ENCODE peak calls at places on chromosome 3, in seven cellular contexts. One of them, this sample, is unnamed.

GRCh38 chr3:127759826-127760225 is 62.5 kb downstream of the MGLL start:
- DNase-seq in GM10248: no peak
- DNase-seq in transverse colon: no peak
- DNase-seq in adrenal gland: no peak
- DNase-seq in cardiac fibroblast: no peak
- DNase-seq in heart left ventricle: no peak
- DNase-seq in AG04450: no peak
- DNase-seq in this sample: no peak

GRCh38 chr3:28903171-28903601 is 377.7 kb upstream of the RBMS3 start:
- DNase-seq in adrenal gland: no peak
- DNase-seq in transverse colon: no peak
- DNase-seq in GM10248: no peak
- DNase-seq in heart left ventricle: peak; percentile 21
- DNase-seq in AG04450: no peak
- DNase-seq in cardiac fibroblast: no peak
- DNase-seq in this sample: no peak

GRCh38 chr3:108430540-108430939 is 79.9 kb downstream of the MYH15 start:
- DNase-seq in transverse colon: no peak
- DNase-seq in heart left ventricle: no peak
- DNase-seq in cardiac fibroblast: no peak
- DNase-seq in AG04450: no peak
- DNase-seq in GM10248: no peak
- DNase-seq in adrenal gland: no peak
- DNase-seq in this sample: no peak

GRCh38 chr3:17874630-17875029 is 132.2 kb upstream of the TBC1D5 start:
- DNase-seq in cardiac fibroblast: no peak
- DNase-seq in AG04450: no peak
- DNase-seq in transverse colon: no peak
- DNase-seq in adrenal gland: no peak
- DNase-seq in GM10248: no peak
- DNase-seq in heart left ventricle: no peak
- DNase-seq in this sample: no peak

GRCh38 chr3:147807773-147808172 is 398.6 kb downstream of the ZIC1 start:
- DNase-seq in heart left ventricle: no peak
- DNase-seq in cardiac fibroblast: no peak
- DNase-seq in AG04450: no peak
- DNase-seq in transverse colon: no peak
- DNase-seq in GM10248: no peak
- DNase-seq in adrenal gland: no peak
- DNase-seq in this sample: no peak

GRCh38 chr3:58691997-58692396 is 25.4 kb upstream of the FAM3D start:
- DNase-seq in cardiac fibroblast: peak; percentile 36
- DNase-seq in GM10248: no peak
- DNase-seq in adrenal gland: no peak
- DNase-seq in heart left ventricle: no peak
- DNase-seq in AG04450: no peak
- DNase-seq in transverse colon: no peak
- DNase-seq in this sample: no peak

GRCh38 chr3:18415132-18415531 is 10.0 kb downstream of the SATB1 start:
- DNase-seq in AG04450: no peak
- DNase-seq in transverse colon: no peak
- DNase-seq in adrenal gland: no peak
- DNase-seq in heart left ventricle: no peak
- DNase-seq in GM10248: no peak
- DNase-seq in cardiac fibroblast: no peak
- DNase-seq in this sample: no peak

GRCh38 chr3:143329567-143330164 is 210.1 kb downstream of the CHST2 start:
- DNase-seq in GM10248: no peak
- DNase-seq in AG04450: no peak
- DNase-seq in transverse colon: no peak
- DNase-seq in adrenal gland: no peak
- DNase-seq in heart left ventricle: no peak
- DNase-seq in cardiac fibroblast: no peak
- DNase-seq in this sample: no peak

GRCh38 chr3:152296382-152296781 is 27.7 kb downstream of the MBNL1 start:
- DNase-seq in GM10248: no peak
- DNase-seq in heart left ventricle: no peak
- DNase-seq in AG04450: no peak
- DNase-seq in cardiac fibroblast: no peak
- DNase-seq in transverse colon: no peak
- DNase-seq in adrenal gland: no peak
- DNase-seq in this sample: no peak

GRCh38 chr3:114651555-114651954 is 357.7 kb downstream of the TIGIT start:
- DNase-seq in transverse colon: no peak
- DNase-seq in cardiac fibroblast: no peak
- DNase-seq in adrenal gland: no peak
- DNase-seq in heart left ventricle: no peak
- DNase-seq in GM10248: no peak
- DNase-seq in AG04450: no peak
- DNase-seq in this sample: no peak

GRCh38 chr3:130789678-130790340 is 43.2 kb upstream of the PIK3R4 start:
- DNase-seq in AG04450: no peak
- DNase-seq in adrenal gland: no peak
- DNase-seq in heart left ventricle: no peak
- DNase-seq in GM10248: no peak
- DNase-seq in transverse colon: peak; percentile 54
- DNase-seq in cardiac fibroblast: no peak
- DNase-seq in this sample: no peak

GRCh38 chr3:177835008-177835407 is 637.7 kb upstream of the TBL1XR1 start:
- DNase-seq in heart left ventricle: no peak
- DNase-seq in transverse colon: no peak
- DNase-seq in AG04450: peak; percentile 80
- DNase-seq in cardiac fibroblast: peak; percentile 91
- DNase-seq in adrenal gland: no peak
- DNase-seq in GM10248: no peak
- DNase-seq in this sample: no peak

GRCh38 chr3:46692566-46692983 is 904 bp downstream of the ALS2CL start:
- DNase-seq in transverse colon: peak; percentile 92
- DNase-seq in adrenal gland: peak; percentile 38
- DNase-seq in heart left ventricle: peak; percentile 67
- DNase-seq in GM10248: no peak
- DNase-seq in cardiac fibroblast: no peak
- DNase-seq in AG04450: no peak
- DNase-seq in this sample: no peak

GRCh38 chr3:184583345-184584000 is 21.9 kb downstream of the EPHB3 start:
- DNase-seq in AG04450: no peak
- DNase-seq in heart left ventricle: peak; percentile 60
- DNase-seq in adrenal gland: peak; percentile 46
- DNase-seq in cardiac fibroblast: no peak
- DNase-seq in transverse colon: no peak
- DNase-seq in GM10248: no peak
- DNase-seq in this sample: no peak

GRCh38 chr3:184582998-184583344 is 21.4 kb downstream of the EPHB3 start:
- DNase-seq in GM10248: no peak
- DNase-seq in adrenal gland: no peak
- DNase-seq in AG04450: no peak
- DNase-seq in transverse colon: no peak
- DNase-seq in cardiac fibroblast: no peak
- DNase-seq in heart left ventricle: no peak
- DNase-seq in this sample: no peak

GRCh38 chr3:184582583-184582982 is 21.0 kb downstream of the EPHB3 start:
- DNase-seq in AG04450: no peak
- DNase-seq in adrenal gland: peak; percentile 47
- DNase-seq in transverse colon: no peak
- DNase-seq in GM10248: no peak
- DNase-seq in cardiac fibroblast: peak; percentile 61
- DNase-seq in heart left ventricle: peak; percentile 72
- DNase-seq in this sample: no peak

GRCh38 chr3:184585545-184585944 is 24.0 kb downstream of the EPHB3 start:
- DNase-seq in AG04450: no peak
- DNase-seq in adrenal gland: no peak
- DNase-seq in cardiac fibroblast: no peak
- DNase-seq in heart left ventricle: peak; percentile 23
- DNase-seq in GM10248: no peak
- DNase-seq in transverse colon: no peak
- DNase-seq in this sample: no peak

DNA sequence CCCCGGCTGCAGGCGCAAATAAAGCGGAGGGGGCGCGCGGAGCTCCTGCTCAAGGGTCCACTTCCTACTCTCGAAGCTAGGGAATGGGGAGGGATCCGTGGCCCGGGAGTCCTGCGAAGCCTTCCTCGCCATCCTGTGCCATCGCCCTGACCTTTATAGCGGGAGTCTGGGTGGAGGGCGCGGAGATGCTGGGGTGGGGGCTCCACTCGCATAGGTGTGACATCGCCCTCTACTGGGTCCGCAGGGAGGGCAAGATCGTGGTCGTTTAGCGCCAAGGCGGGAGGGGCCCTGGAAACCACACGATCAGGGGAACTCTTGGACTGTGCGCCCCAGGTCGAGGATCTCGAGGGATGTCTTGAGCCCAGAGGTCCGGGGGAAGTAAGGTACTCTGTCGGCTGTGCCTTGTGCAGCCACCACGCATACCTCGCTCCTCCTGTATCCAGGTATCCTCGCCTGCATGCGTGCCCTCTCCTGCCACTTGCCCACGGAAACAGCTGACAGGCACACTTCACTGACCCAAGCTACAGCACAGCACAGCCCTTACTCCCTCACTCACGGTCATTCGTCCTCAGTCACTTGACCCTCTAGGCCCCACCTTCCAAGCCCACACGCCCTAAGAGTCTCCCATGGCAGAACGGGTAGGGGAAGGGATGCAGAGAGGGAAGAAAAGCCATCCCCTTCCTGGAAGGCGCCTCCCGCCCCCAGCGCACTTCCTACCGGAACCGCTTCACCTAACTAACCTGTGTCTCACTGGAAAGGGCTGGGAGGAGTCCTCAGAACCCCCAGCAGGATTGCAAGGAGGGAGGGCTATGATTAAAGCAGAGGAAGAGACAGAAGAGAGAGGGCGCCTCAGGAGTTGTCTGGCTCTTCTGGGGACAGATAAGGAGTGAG is 22.7 kb downstream of the EPHB3 start:
- DNase-seq in transverse colon: no peak
- DNase-seq in GM10248: no peak
- DNase-seq in heart left ventricle: peak; percentile 29
- DNase-seq in cardiac fibroblast: no peak
- DNase-seq in AG04450: no peak
- DNase-seq in adrenal gland: no peak
- DNase-seq in this sample: no peak
- TF ChIP-seq CTCF in transverse colon: peak; percentile 23
- TF ChIP-seq CTCF in GM10248: no peak
- TF ChIP-seq CTCF in heart left ventricle: peak; percentile 47
- TF ChIP-seq CTCF in cardiac fibroblast: no peak
- TF ChIP-seq CTCF in AG04450: peak; percentile 29
- TF ChIP-seq CTCF in adrenal gland: peak; percentile 21
- TF ChIP-seq CTCF in this sample: no peak

GRCh38 chr3:173275740-173276139 is 121.8 kb upstream of the NLGN1 start:
- DNase-seq in transverse colon: no peak
- DNase-seq in cardiac fibroblast: no peak
- DNase-seq in AG04450: no peak
- DNase-seq in heart left ventricle: no peak
- DNase-seq in GM10248: peak; percentile 13
- DNase-seq in adrenal gland: no peak
- DNase-seq in this sample: no peak
- TF ChIP-seq CTCF in transverse colon: no peak
- TF ChIP-seq CTCF in cardiac fibroblast: no peak
- TF ChIP-seq CTCF in AG04450: no peak
- TF ChIP-seq CTCF in heart left ventricle: no peak
- TF ChIP-seq CTCF in GM10248: no peak
- TF ChIP-seq CTCF in adrenal gland: no peak
- TF ChIP-seq CTCF in this sample: no peak

GRCh38 chr3:101202640-101203039 is 117.7 kb downstream of the IMPG2 start:
- DNase-seq in adrenal gland: no peak
- DNase-seq in AG04450: no peak
- DNase-seq in GM10248: no peak
- DNase-seq in cardiac fibroblast: no peak
- DNase-seq in transverse colon: no peak
- DNase-seq in heart left ventricle: no peak
- DNase-seq in this sample: no peak

GRCh38 chr3:101200461-101200860 is 119.9 kb downstream of the IMPG2 start:
- DNase-seq in AG04450: no peak
- DNase-seq in heart left ventricle: no peak
- DNase-seq in transverse colon: no peak
- DNase-seq in cardiac fibroblast: no peak
- DNase-seq in GM10248: no peak
- DNase-seq in adrenal gland: no peak
- DNase-seq in this sample: no peak

GRCh38 chr3:101204246-101204645 is 116.1 kb downstream of the IMPG2 start:
- DNase-seq in heart left ventricle: no peak
- DNase-seq in AG04450: no peak
- DNase-seq in GM10248: no peak
- DNase-seq in cardiac fibroblast: no peak
- DNase-seq in transverse colon: no peak
- DNase-seq in adrenal gland: no peak
- DNase-seq in this sample: no peak

GRCh38 chr3:101203411-101203810 is 117.0 kb downstream of the IMPG2 start:
- DNase-seq in transverse colon: no peak
- DNase-seq in GM10248: no peak
- DNase-seq in adrenal gland: no peak
- DNase-seq in cardiac fibroblast: peak; percentile 50
- DNase-seq in AG04450: no peak
- DNase-seq in heart left ventricle: no peak
- DNase-seq in this sample: no peak
- TF ChIP-seq CTCF in transverse colon: no peak
- TF ChIP-seq CTCF in GM10248: no peak
- TF ChIP-seq CTCF in adrenal gland: no peak
- TF ChIP-seq CTCF in cardiac fibroblast: no peak
- TF ChIP-seq CTCF in AG04450: no peak
- TF ChIP-seq CTCF in heart left ventricle: no peak
- TF ChIP-seq CTCF in this sample: no peak

GRCh38 chr3:186790261-186790981 is 7.0 kb downstream of the EIF4A2 start:
- DNase-seq in adrenal gland: no peak
- DNase-seq in AG04450: no peak
- DNase-seq in cardiac fibroblast: peak; percentile 66
- DNase-seq in transverse colon: no peak
- DNase-seq in GM10248: no peak
- DNase-seq in heart left ventricle: no peak
- DNase-seq in this sample: no peak
- TF ChIP-seq CTCF in adrenal gland: no peak
- TF ChIP-seq CTCF in AG04450: no peak
- TF ChIP-seq CTCF in cardiac fibroblast: no peak
- TF ChIP-seq CTCF in transverse colon: no peak
- TF ChIP-seq CTCF in GM10248: no peak
- TF ChIP-seq CTCF in heart left ventricle: no peak
- TF ChIP-seq CTCF in this sample: no peak

DNA sequence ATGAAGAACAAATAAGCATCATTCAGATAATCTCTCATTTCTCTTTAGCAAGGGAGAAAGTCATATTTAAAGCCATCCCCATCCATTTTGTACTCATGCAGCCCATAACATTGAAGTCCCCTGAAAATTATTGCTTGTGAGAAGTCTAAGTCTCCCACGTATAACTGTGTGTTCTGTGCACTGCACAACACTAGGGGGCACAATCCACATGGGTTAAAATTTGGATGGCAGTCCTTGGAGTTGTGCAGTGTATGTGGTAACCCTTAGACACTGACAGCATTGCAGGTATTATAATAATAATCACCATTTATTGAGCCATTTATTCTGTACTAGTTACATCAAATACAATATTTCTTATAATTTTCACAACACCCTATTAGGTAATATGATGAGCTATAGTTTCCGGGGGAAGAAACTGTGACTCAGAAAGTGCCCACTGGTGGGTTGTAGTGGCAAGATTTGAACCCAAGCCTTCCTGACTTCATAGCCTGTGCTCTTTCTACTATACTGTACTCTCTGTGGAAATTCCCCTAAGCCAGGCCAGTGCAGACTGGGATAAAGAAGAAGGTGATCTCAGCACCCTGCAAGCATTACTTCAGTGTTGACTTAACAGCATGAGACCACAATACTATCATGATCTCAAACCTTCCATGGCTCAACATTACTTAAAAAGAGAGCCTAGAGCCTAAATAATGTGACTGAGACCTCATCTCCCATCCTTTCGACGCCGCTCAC is 15.7 kb downstream of the KCNAB1 start:
- DNase-seq in cardiac fibroblast: no peak
- DNase-seq in AG04450: no peak
- DNase-seq in transverse colon: no peak
- DNase-seq in heart left ventricle: no peak
- DNase-seq in GM10248: no peak
- DNase-seq in adrenal gland: no peak
- DNase-seq in this sample: no peak
- TF ChIP-seq CTCF in cardiac fibroblast: peak; percentile 20
- TF ChIP-seq CTCF in AG04450: peak; percentile 15
- TF ChIP-seq CTCF in transverse colon: no peak
- TF ChIP-seq CTCF in heart left ventricle: no peak
- TF ChIP-seq CTCF in GM10248: peak; percentile 18
- TF ChIP-seq CTCF in adrenal gland: no peak
- TF ChIP-seq CTCF in this sample: no peak